ENCODE peak calls at places on chromosomes 13 and 19, in seven cellular contexts. R is PC-9, Z is mucosa of descending colon, J is HepG2, V is A549, N is cardiac fibroblast, D is colonic mucosa. E is an unnamed sample.

GRCh38 chr19:29884466-29884865 is 57.6 kb upstream of the URI1 start:
- DNase-seq in R (no peak), Z (no peak), J (no peak), V (no peak), N (no peak), D (no peak), E (no peak)

GRCh38 chr13:66805657-66806056 is 424.5 kb downstream of the PCDH9 start:
- DNase-seq in R (no peak), Z (no peak), J (no peak), V (no peak), N (peak; percentile 61), D (no peak), E (peak; percentile 66)

GRCh38 chr19:46480409-46480808 is 9.0 kb upstream of the PNMA8A start:
- DNase-seq in R (no peak), Z (peak; percentile 17), J (no peak), V (no peak), N (peak; percentile 49), D (no peak), E (no peak)

GRCh38 chr13:113801289-113801961 is 42.4 kb downstream of the TMEM255B start:
- DNase-seq in R (no peak), Z (no peak), J (no peak), V (no peak), N (no peak), D (no peak), E (no peak)

GRCh38 chr19:35144600-35145436 is 1.8 kb downstream of the FXYD7 start:
- DNase-seq in R (peak; percentile 89), Z (peak; percentile 89), J (no peak), V (peak; percentile 92), N (no peak), D (peak; percentile 89), E (no peak)

GRCh38 chr13:112657850-112658445 is 31.9 kb upstream of the ATP11A start:
- DNase-seq in R (peak; percentile 66), Z (no peak), J (no peak), V (no peak), N (peak; percentile 60), D (no peak), E (peak; percentile 29)

GRCh38 chr13:110758195-110758594 is 44.7 kb downstream of the ING1 start:
- DNase-seq in R (no peak), Z (no peak), J (no peak), V (no peak), N (peak; percentile 58), D (no peak), E (peak; percentile 4)

GRCh38 chr13:33793726-33794125 is 24.2 kb upstream of the RFC3 start:
- DNase-seq in R (no peak), Z (no peak), J (no peak), V (no peak), N (no peak), D (no peak), E (no peak)

GRCh38 chr13:90868321-90868920 is 479.1 kb upstream of the MIR17HG start:
- DNase-seq in R (peak; percentile 13), Z (peak; percentile 58), J (peak; percentile 3), V (no peak), N (peak; percentile 61), D (peak; percentile 23), E (peak; percentile 16)

GRCh38 chr13:90253806-90254205 is 1093.7 kb upstream of the MIR17HG start:
- DNase-seq in R (no peak), Z (no peak), J (no peak), V (no peak), N (no peak), D (no peak), E (no peak)

GRCh38 chr19:19628499-19629134 is 597 bp upstream of the LPAR2 start:
- DNase-seq in R (peak; percentile 74), Z (peak; percentile 48), J (no peak), V (no peak), N (no peak), D (peak; percentile 52), E (no peak)

GRCh38 chr13:49499889-49500660 is 4.3 kb downstream of the PHF11 start:
- DNase-seq in R (no peak), Z (no peak), J (no peak), V (no peak), N (peak; percentile 78), D (no peak), E (peak; percentile 62)

GRCh38 chr13:71797487-71797886 is 69.5 kb downstream of the DACH1 start:
- DNase-seq in R (no peak), Z (no peak), J (no peak), V (no peak), N (no peak), D (no peak), E (no peak)

GRCh38 chr13:94073006-94073744 is 406.3 kb downstream of the DCT start:
- DNase-seq in R (no peak), Z (no peak), J (no peak), V (no peak), N (peak; percentile 66), D (no peak), E (peak; percentile 88)

GRCh38 chr19:36420961-36421748 is 2.7 kb upstream of the ZFP82 start:
- DNase-seq in R (no peak), Z (no peak), J (no peak), V (no peak), N (peak; percentile 55), D (peak; percentile 16), E (no peak)

GRCh38 chr19:7372810-7373209 is 24.1 kb downstream of the ARHGEF18 start:
- DNase-seq in R (no peak), Z (no peak), J (no peak), V (no peak), N (no peak), D (no peak), E (no peak)

GRCh38 chr13:42753697-42754096 is 27.7 kb upstream of the FAM216B start:
- DNase-seq in R (no peak), Z (no peak), J (no peak), V (no peak), N (peak; percentile 46), D (no peak), E (no peak)

GRCh38 chr19:58277748-58278147 is 1.0 kb upstream of the ZNF8 start:
- DNase-seq in R (no peak), Z (peak; percentile 9), J (no peak), V (no peak), N (no peak), D (peak; percentile 19), E (no peak)

GRCh38 chr19:23817519-23817918 is 58.8 kb upstream of the ZNF681 start:
- DNase-seq in R (no peak), Z (peak; percentile 66), J (peak; percentile 22), V (no peak), N (peak; percentile 36), D (peak; percentile 27), E (no peak)

GRCh38 chr13:102907886-102908515 is 62.2 kb downstream of the ERCC5 start:
- DNase-seq in R (no peak), Z (no peak), J (no peak), V (no peak), N (no peak), D (no peak), E (no peak)

GRCh38 chr13:19888799-19889198 is 25.4 kb upstream of the ZMYM5 start:
- DNase-seq in R (no peak), Z (no peak), J (no peak), V (no peak), N (peak; percentile 48), D (no peak), E (no peak)

GRCh38 chr19:35204799-35205732 is 23.5 kb downstream of the FAM187B start:
- DNase-seq in R (no peak), Z (peak; percentile 49), J (no peak), V (no peak), N (no peak), D (peak; percentile 39), E (no peak)

GRCh38 chr19:10760268-10760944 is 42.5 kb downstream of the DNM2 start:
- DNase-seq in R (peak; percentile 59), Z (no peak), J (no peak), V (no peak), N (no peak), D (no peak), E (no peak)

GRCh38 chr13:46905249-46905648 is 8.4 kb upstream of the HTR2A start:
- DNase-seq in R (no peak), Z (no peak), J (no peak), V (no peak), N (peak; percentile 20), D (no peak), E (no peak)

GRCh38 chr19:45901432-45901903 is 945 bp downstream of the MYPOP start:
- DNase-seq in R (no peak), Z (peak; percentile 39), J (no peak), V (no peak), N (peak; percentile 39), D (peak; percentile 32), E (no peak)

GRCh38 chr19:10927691-10928562 is 512 bp downstream of the YIPF2 start:
- DNase-seq in R (no peak), Z (peak; percentile 20), J (no peak), V (no peak), N (no peak), D (no peak), E (no peak)

GRCh38 chr13:26458196-26458734 is 99.2 kb upstream of the WASF3 start:
- DNase-seq in R (no peak), Z (no peak), J (no peak), V (no peak), N (peak; percentile 19), D (no peak), E (no peak)

GRCh38 chr19:52789440-52789839 is 2.8 kb upstream of the ZNF600 start:
- DNase-seq in R (no peak), Z (no peak), J (no peak), V (no peak), N (no peak), D (no peak), E (no peak)

GRCh38 chr19:52226652-52227051 is 36.8 kb downstream of the PPP2R1A start:
- DNase-seq in R (no peak), Z (no peak), J (no peak), V (no peak), N (no peak), D (no peak), E (no peak)

GRCh38 chr13:51800456-51800855 is 3.5 kb downstream of the DHRS12 start:
- DNase-seq in R (no peak), Z (no peak), J (no peak), V (no peak), N (no peak), D (no peak), E (no peak)
- TF ChIP-seq CTCF in R (no peak), Z (no peak), J (no peak), V (no peak), N (no peak), D (no peak), E (no peak)

GRCh38 chr19:48739835-48740704 is at the start of gene RASIP1:
- DNase-seq in R (no peak), Z (no peak), J (no peak), V (no peak), N (no peak), D (no peak), E (no peak)
- H3K4me3 ChIP-seq in R (peak within 1 kb of the TSS; percentile 58), Z (no peak within 1 kb of the TSS), J (no peak within 1 kb of the TSS), V (peak within 1 kb of the TSS; percentile 59), N (peak within 1 kb of the TSS; percentile 36), D (peak within 1 kb of the TSS; percentile 47), E (peak within 1 kb of the TSS; percentile 32)

GRCh38 chr19:38502410-38503143 is 69.1 kb downstream of the RYR1 start:
- DNase-seq in R (no peak), Z (no peak), J (no peak), V (peak; percentile 66), N (no peak), D (no peak), E (no peak)
- TF ChIP-seq CTCF in R (no peak), Z (no peak), J (peak; percentile 40), V (peak; percentile 45), N (no peak), D (no peak), E (no peak)

DNA sequence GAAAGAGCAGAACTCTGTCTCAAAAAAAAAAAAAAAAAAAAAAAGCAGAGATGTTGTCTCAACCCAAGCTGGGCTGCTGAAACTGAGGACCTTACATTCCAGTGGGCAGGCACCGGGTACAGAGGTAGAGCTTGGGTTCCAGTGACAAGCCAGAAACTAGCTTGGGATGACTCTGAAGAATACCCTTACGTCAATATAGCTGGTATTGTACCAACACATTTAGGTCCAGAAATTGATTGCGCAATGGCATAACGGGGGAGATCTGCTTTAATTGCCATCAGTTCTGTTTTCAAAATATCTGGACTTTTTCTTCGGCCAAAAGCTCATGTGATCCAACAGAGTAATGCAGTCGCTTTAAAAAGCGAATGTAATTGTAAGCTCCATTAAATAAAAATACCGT is 103.1 kb upstream of the UBL3 start:
- DNase-seq in R (no peak), Z (no peak), J (no peak), V (no peak), N (no peak), D (no peak), E (no peak)
- H3K4me3 ChIP-seq in R (no peak overlapping the region), Z (no peak overlapping the region), J (no peak overlapping the region), V (no peak overlapping the region), N (no peak overlapping the region), D (no peak overlapping the region), E (no peak overlapping the region)